ENCODE peak calls at places on chromosomes 1 and 21, in ten cellular contexts. U, W, Z, E, B, S, N, K, A and G are unnamed samples.

GRCh38 chr1:203461717-203462116 is 13.9 kb upstream of the PRELP start:
- DNase-seq in U (no peak), W (no peak), Z (peak; percentile 84), E (no peak), B (no peak), S (no peak), N (no peak), K (peak; percentile 71), A (no peak), G (no peak)

GRCh38 chr21:46116846-46117585 is 19.1 kb downstream of the COL6A2 start:
- DNase-seq in U (no peak), W (no peak), Z (no peak), E (no peak), B (no peak), S (no peak), N (no peak), K (no peak), A (no peak), G (no peak)

GRCh38 chr1:21182181-21182711 is 5.5 kb upstream of the EIF4G3 start:
- DNase-seq in U (no peak), W (no peak), Z (no peak), E (no peak), B (no peak), S (no peak), N (no peak), K (no peak), A (no peak), G (no peak)

GRCh38 chr21:37365657-37366487 is 701 bp upstream of the DYRK1A start:
- DNase-seq in U (peak; percentile 81), W (peak; percentile 64), Z (peak; percentile 65), E (peak; percentile 66), B (peak; percentile 56), S (peak; percentile 67), N (peak; percentile 35), K (peak; percentile 51), A (peak; percentile 85), G (no peak)

GRCh38 chr1:59107516-59107915 is 189.4 kb upstream of the FGGY start:
- DNase-seq in U (no peak), W (no peak), Z (no peak), E (no peak), B (no peak), S (no peak), N (no peak), K (no peak), A (no peak), G (peak; percentile 60)

GRCh38 chr1:61605607-61606321 is 119.2 kb downstream of the TM2D1 start:
- DNase-seq in U (no peak), W (no peak), Z (no peak), E (no peak), B (no peak), S (no peak), N (no peak), K (no peak), A (no peak), G (peak; percentile 61)

GRCh38 chr21:42164064-42164789 is 54.7 kb upstream of the ABCG1 start:
- DNase-seq in U (no peak), W (peak; percentile 67), Z (peak; percentile 23), E (peak; percentile 8), B (peak; percentile 58), S (no peak), N (peak; percentile 26), K (peak; percentile 25), A (peak; percentile 55), G (no peak)

GRCh38 chr1:153429266-153430165 is 13.2 kb downstream of the S100A7A start:
- DNase-seq in U (no peak), W (no peak), Z (peak; percentile 70), E (peak; percentile 63), B (no peak), S (no peak), N (no peak), K (peak; percentile 99), A (no peak), G (peak; percentile 36)

GRCh38 chr1:156641761-156642264 is at the start of gene BCAN:
- DNase-seq in U (no peak), W (no peak), Z (no peak), E (peak; percentile 53), B (no peak), S (no peak), N (no peak), K (no peak), A (peak; percentile 44), G (no peak)

GRCh38 chr1:230267338-230268065 is 158.6 kb downstream of the PGBD5 start:
- DNase-seq in U (no peak), W (no peak), Z (peak; percentile 85), E (no peak), B (no peak), S (no peak), N (no peak), K (peak; percentile 62), A (peak; percentile 45), G (no peak)

GRCh38 chr1:23400324-23401110 is 24.0 kb downstream of the TCEA3 start:
- DNase-seq in U (no peak), W (no peak), Z (no peak), E (no peak), B (no peak), S (no peak), N (no peak), K (peak; percentile 31), A (no peak), G (no peak)

GRCh38 chr1:167440345-167440744 is 78.0 kb downstream of the CD247 start:
- DNase-seq in U (no peak), W (no peak), Z (no peak), E (no peak), B (no peak), S (no peak), N (no peak), K (no peak), A (no peak), G (no peak)

GRCh38 chr1:158998781-158999161 is 10.9 kb upstream of the IFI16 start:
- DNase-seq in U (no peak), W (peak; percentile 68), Z (peak; percentile 2), E (peak; percentile 50), B (no peak), S (peak; percentile 89), N (peak; percentile 27), K (peak; percentile 64), A (peak; percentile 54), G (no peak)

GRCh38 chr1:229900220-229900619 is 166.8 kb upstream of the GALNT2 start:
- DNase-seq in U (no peak), W (no peak), Z (no peak), E (no peak), B (no peak), S (no peak), N (no peak), K (no peak), A (no peak), G (no peak)

GRCh38 chr1:188763541-188763940 is 1714.1 kb downstream of the BRINP3 start:
- DNase-seq in U (no peak), W (no peak), Z (no peak), E (no peak), B (no peak), S (no peak), N (no peak), K (no peak), A (no peak), G (no peak)

GRCh38 chr1:167401260-167401873 is 117.0 kb downstream of the CD247 start:
- DNase-seq in U (peak; percentile 15), W (peak; percentile 66), Z (peak; percentile 45), E (peak; percentile 48), B (peak; percentile 40), S (peak; percentile 29), N (peak; percentile 36), K (peak; percentile 83), A (peak; percentile 55), G (peak; percentile 24)

GRCh38 chr1:151898519-151898991 is 10.8 kb downstream of the THEM4 start:
- DNase-seq in U (no peak), W (peak; percentile 81), Z (no peak), E (no peak), B (peak; percentile 67), S (no peak), N (peak; percentile 67), K (no peak), A (no peak), G (no peak)

GRCh38 chr1:151054971-151055547 is 4.4 kb downstream of the CDC42SE1 start:
- DNase-seq in U (no peak), W (no peak), Z (no peak), E (no peak), B (no peak), S (no peak), N (no peak), K (no peak), A (no peak), G (no peak)

GRCh38 chr1:85276290-85277026 is at the start of gene BCL10:
- DNase-seq in U (peak; percentile 100), W (peak; percentile 97), Z (peak; percentile 98), E (peak; percentile 99), B (peak; percentile 97), S (peak; percentile 98), N (peak; percentile 98), K (peak; percentile 95), A (peak; percentile 99), G (peak; percentile 99)

GRCh38 chr1:231893400-231894102 is 267.0 kb downstream of the DISC1 start:
- DNase-seq in U (no peak), W (no peak), Z (no peak), E (no peak), B (no peak), S (no peak), N (no peak), K (no peak), A (no peak), G (no peak)

GRCh38 chr1:44947060-44947773 is 39.2 kb downstream of the EIF2B3 start:
- DNase-seq in U (no peak), W (no peak), Z (no peak), E (peak; percentile 48), B (no peak), S (peak; percentile 25), N (no peak), K (peak; percentile 98), A (no peak), G (no peak)

GRCh38 chr1:33500547-33500946 is 28.1 kb downstream of the ZSCAN20 start:
- DNase-seq in U (no peak), W (peak; percentile 12), Z (no peak), E (no peak), B (no peak), S (no peak), N (no peak), K (no peak), A (no peak), G (no peak)

GRCh38 chr21:42590431-42591131 is 62.8 kb upstream of the PDE9A start:
- DNase-seq in U (no peak), W (no peak), Z (no peak), E (no peak), B (no peak), S (no peak), N (no peak), K (no peak), A (peak; percentile 36), G (no peak)

GRCh38 chr1:160093624-160094290 is 4.7 kb downstream of the IGSF8 start:
- DNase-seq in U (no peak), W (no peak), Z (no peak), E (no peak), B (no peak), S (no peak), N (no peak), K (no peak), A (no peak), G (no peak)

GRCh38 chr1:27607239-27607804 is 3.4 kb upstream of the AHDC1 start:
- DNase-seq in U (no peak), W (no peak), Z (no peak), E (no peak), B (no peak), S (no peak), N (no peak), K (no peak), A (peak; percentile 97), G (no peak)

GRCh38 chr1:157439318-157439954 is 112.9 kb downstream of the FCRL5 start:
- DNase-seq in U (no peak), W (no peak), Z (no peak), E (no peak), B (no peak), S (no peak), N (no peak), K (no peak), A (no peak), G (no peak)

GRCh38 chr1:176696109-176696508 is 233.1 kb downstream of the PAPPA2 start:
- DNase-seq in U (no peak), W (no peak), Z (no peak), E (peak; percentile 54), B (no peak), S (peak; percentile 82), N (no peak), K (no peak), A (peak; percentile 18), G (peak; percentile 98)

GRCh38 chr1:248863011-248863881 is 4.4 kb upstream of the ZNF692 start:
- DNase-seq in U (peak; percentile 80), W (peak; percentile 83), Z (peak; percentile 94), E (peak; percentile 72), B (peak; percentile 77), S (peak; percentile 31), N (peak; percentile 56), K (peak; percentile 88), A (peak; percentile 76), G (no peak)